ENCODE peak calls at places on chromosomes 5 and 9, in nine cellular contexts. W is transverse colon, H is HL-60, S is sigmoid colon, E is GM23338, F is HCT116, G is K562, C is stomach, B is endothelial cell of umbilical vein. V is an unnamed sample.

GRCh38 chr9:129084087-129084486 is 3.2 kb downstream of the DOLPP1 start:
- DNase-seq in G (no peak), F (no peak), C (no peak), W (peak), H (no peak), E (no peak), S (no peak), B (no peak), V (no peak)

GRCh38 chr5:116652903-116653302 is 78.3 kb upstream of the SEMA6A start:
- DNase-seq in G (no peak), C (no peak), W (no peak), S (no peak), F (no peak), E (peak), B (no peak), H (no peak), V (no peak)

GRCh38 chr5:179762781-179763176 is 30.2 kb downstream of the MAML1 start:
- DNase-seq in H (no peak), E (no peak), C (no peak), W (no peak), F (no peak), G (no peak), S (no peak), B (no peak), V (no peak)

GRCh38 chr5:159965031-159965837 is 43.7 kb upstream of the TTC1 start:
- DNase-seq in C (peak), H (peak), S (no peak), F (peak), W (peak), G (peak), E (peak), B (peak), V (no peak)

GRCh38 chr9:133920471-133920870 is 71.7 kb downstream of the VAV2 start:
- DNase-seq in H (no peak), S (no peak), W (no peak), F (no peak), C (no peak), G (no peak), E (no peak), B (no peak), V (no peak)

GRCh38 chr5:180294401-180294800 is 2.5 kb upstream of the MAPK9 start:
- DNase-seq in B (no peak), W (no peak), C (no peak), S (peak), G (no peak), F (no peak), H (peak), E (no peak), V (no peak)

GRCh38 chr5:68661237-68661636 is 432.6 kb upstream of the SLC30A5 start:
- DNase-seq in W (peak), E (peak), S (no peak), C (peak), H (no peak), G (peak), F (no peak), B (no peak), V (no peak)

GRCh38 chr9:2053883-2054845 is 39.0 kb downstream of the SMARCA2 start:
- DNase-seq in F (no peak), S (peak), B (peak), H (no peak), G (no peak), C (peak), E (no peak), W (peak), V (no peak)

GRCh38 chr9:120477534-120478001 is 102.4 kb downstream of the CDK5RAP2 start:
- DNase-seq in W (peak), E (peak), B (peak), H (peak), G (peak), S (peak), F (peak), C (peak), V (no peak)

GRCh38 chr5:72503888-72504491 is 3.2 kb downstream of the ZNF366 start:
- DNase-seq in E (no peak), F (no peak), C (no peak), S (no peak), H (peak), B (peak), G (peak), W (no peak), V (no peak)

GRCh38 chr9:136791466-136792276 is 527 bp downstream of the TMEM141 start:
- DNase-seq in H (peak), G (peak), W (peak), S (no peak), F (peak), C (peak), E (peak), B (peak), V (peak)

GRCh38 chr9:14750871-14751270 is 28.3 kb upstream of the CER1 start:
- DNase-seq in S (no peak), W (no peak), H (no peak), F (no peak), E (no peak), B (peak), C (no peak), G (no peak), V (no peak)

GRCh38 chr9:124280176-124280691 is 22.5 kb downstream of the NEK6 start:
- DNase-seq in H (no peak), W (no peak), F (no peak), E (no peak), C (no peak), G (no peak), S (no peak), B (peak), V (no peak)

GRCh38 chr5:112935675-112936074 is 13.6 kb upstream of the REEP5 start:
- DNase-seq in F (no peak), W (no peak), C (no peak), S (no peak), H (no peak), E (no peak), B (no peak), G (no peak), V (no peak)

GRCh38 chr9:33023661-33024060 is 1.4 kb upstream of the DNAJA1 start:
- DNase-seq in B (no peak), S (no peak), W (no peak), F (no peak), G (no peak), C (no peak), H (no peak), E (no peak), V (no peak)

GRCh38 chr9:33022755-33023154 is 2.3 kb upstream of the DNAJA1 start:
- DNase-seq in F (no peak), H (no peak), S (no peak), C (no peak), E (no peak), G (no peak), W (no peak), B (no peak), V (no peak)

GRCh38 chr9:33024966-33025571 is at the start of gene DNAJA1:
- DNase-seq in H (peak), W (peak), B (peak), S (peak), E (peak), G (peak), F (peak), C (peak), V (peak)

GRCh38 chr9:33024126-33024965 is 727 bp upstream of the DNAJA1 start:
- DNase-seq in W (peak), C (no peak), S (peak), E (no peak), H (peak), F (peak), G (no peak), B (no peak), V (no peak)

DNA sequence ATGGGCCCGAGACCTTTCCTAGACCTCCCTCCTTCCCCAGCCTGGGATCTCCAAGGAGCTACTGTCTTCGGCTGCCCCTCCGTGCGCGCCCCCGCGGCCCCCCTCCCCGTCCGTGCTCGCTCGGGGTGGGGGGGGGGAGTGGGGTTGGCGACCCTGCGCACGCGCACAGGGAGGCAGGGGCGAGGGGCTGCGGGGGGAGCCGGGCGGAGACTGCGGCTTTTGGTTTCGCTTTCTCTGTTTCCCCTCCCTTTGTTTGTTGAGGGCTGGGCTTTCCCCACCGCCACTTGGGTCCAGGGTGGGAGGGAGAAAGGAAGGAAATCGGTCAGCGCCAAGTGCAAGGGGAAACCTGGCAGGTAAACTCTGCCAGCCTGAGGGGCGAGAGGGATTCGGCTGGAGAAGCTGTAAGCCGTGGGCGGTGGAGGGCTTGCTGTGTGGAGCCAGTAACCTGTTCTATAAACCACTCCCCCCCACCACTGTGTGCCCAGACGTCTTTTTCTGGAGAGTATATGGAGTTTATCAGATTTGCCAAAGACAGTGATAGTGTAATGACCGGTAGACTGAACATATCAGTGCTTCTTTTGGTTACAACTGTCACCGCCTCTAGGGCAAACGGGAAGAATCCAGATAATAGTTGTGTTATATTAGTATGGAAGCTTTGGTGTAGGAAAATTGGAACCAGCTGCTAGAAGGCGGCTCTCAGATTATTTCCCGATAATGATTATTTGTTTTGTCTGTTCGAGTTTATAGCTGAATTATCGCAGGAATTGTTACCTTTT is 687 bp downstream of the DNAJA1 start:
- DNase-seq in C (peak), F (no peak), B (peak), W (peak), E (peak), S (peak), G (peak), H (peak), V (no peak)
- TF ChIP-seq POLR2AphosphoS5 in C (no peak), F (no peak), B (no peak), W (no peak), E (no peak), S (no peak), G (no peak), H (no peak), V (no peak)

GRCh38 chr9:34254966-34255825 is 73.9 kb downstream of the KIF24 start:
- DNase-seq in B (no peak), F (no peak), W (no peak), G (no peak), S (peak), E (no peak), H (no peak), C (peak), V (no peak)

GRCh38 chr9:34256987-34257585 is 72.0 kb downstream of the KIF24 start:
- DNase-seq in S (no peak), C (no peak), E (no peak), H (no peak), F (no peak), B (no peak), W (no peak), G (no peak), V (no peak)

GRCh38 chr9:34256104-34256503 is 73.0 kb downstream of the KIF24 start:
- DNase-seq in F (no peak), B (no peak), H (no peak), W (no peak), G (no peak), S (no peak), E (peak), C (no peak), V (no peak)

GRCh38 chr9:34262971-34263370 is 66.1 kb downstream of the KIF24 start:
- DNase-seq in C (no peak), B (no peak), E (no peak), G (no peak), W (no peak), F (no peak), H (no peak), S (no peak), V (no peak)

DNA sequence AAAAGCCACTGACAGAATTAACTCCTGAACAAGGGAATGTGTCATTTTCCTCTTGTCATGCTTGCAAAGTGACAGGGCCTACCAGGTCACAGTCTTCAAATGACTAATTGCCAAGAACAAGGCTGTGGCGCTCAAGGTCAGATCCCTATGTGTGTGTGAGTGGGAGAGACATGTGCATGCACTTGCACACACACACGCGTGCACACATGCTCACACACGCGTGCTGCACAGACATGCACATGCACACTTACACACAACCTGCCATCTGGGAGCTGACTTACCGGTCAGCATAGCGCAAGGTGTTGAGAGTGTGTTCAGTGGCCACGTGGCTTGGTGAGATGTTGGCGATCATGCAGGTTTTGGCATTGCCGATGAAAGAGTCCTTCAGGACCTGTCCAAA is 69.8 kb downstream of the KIF24 start:
- DNase-seq in C (no peak), S (no peak), B (no peak), F (no peak), H (no peak), W (no peak), G (no peak), E (no peak), V (no peak)
- TF ChIP-seq POLR2AphosphoS5 in C (no peak), S (no peak), B (no peak), F (no peak), H (no peak), W (no peak), G (no peak), E (no peak), V (no peak)

GRCh38 chr9:37551468-37551867 is 24.7 kb downstream of the FBXO10 start:
- DNase-seq in C (no peak), E (no peak), S (no peak), F (no peak), H (no peak), G (no peak), W (no peak), B (no peak), V (no peak)

GRCh38 chr9:37547328-37547878 is 28.8 kb downstream of the FBXO10 start:
- DNase-seq in C (no peak), W (no peak), F (no peak), S (no peak), B (no peak), H (no peak), G (no peak), E (no peak), V (no peak)

GRCh38 chr9:37550781-37551180 is 25.4 kb downstream of the FBXO10 start:
- DNase-seq in G (no peak), C (no peak), B (no peak), S (no peak), E (no peak), F (no peak), H (no peak), W (no peak), V (no peak)

GRCh38 chr9:37551888-37552287 is 24.3 kb downstream of the FBXO10 start:
- DNase-seq in W (no peak), C (no peak), B (no peak), E (no peak), S (no peak), G (no peak), F (no peak), H (no peak), V (no peak)

GRCh38 chr9:37549527-37549926 is 26.7 kb downstream of the FBXO10 start:
- DNase-seq in H (no peak), S (no peak), B (no peak), E (no peak), W (no peak), C (no peak), F (no peak), G (no peak), V (no peak)
- TF ChIP-seq POLR2AphosphoS5 in H (no peak), S (no peak), B (no peak), E (no peak), W (no peak), C (no peak), F (no peak), G (no peak), V (no peak)

GRCh38 chr5:110517396-110517795 is 209.1 kb downstream of the TMEM232 start:
- DNase-seq in W (no peak), H (no peak), E (peak), G (no peak), F (no peak), S (no peak), C (no peak), B (no peak), V (no peak)

GRCh38 chr5:110512266-110512665 is 214.2 kb downstream of the TMEM232 start:
- DNase-seq in B (no peak), F (no peak), E (no peak), W (no peak), C (no peak), G (no peak), H (no peak), S (no peak), V (no peak)

GRCh38 chr5:110510146-110510545 is 216.3 kb downstream of the TMEM232 start:
- DNase-seq in E (peak), S (no peak), C (no peak), G (no peak), H (no peak), W (no peak), B (no peak), F (no peak), V (no peak)

DNA sequence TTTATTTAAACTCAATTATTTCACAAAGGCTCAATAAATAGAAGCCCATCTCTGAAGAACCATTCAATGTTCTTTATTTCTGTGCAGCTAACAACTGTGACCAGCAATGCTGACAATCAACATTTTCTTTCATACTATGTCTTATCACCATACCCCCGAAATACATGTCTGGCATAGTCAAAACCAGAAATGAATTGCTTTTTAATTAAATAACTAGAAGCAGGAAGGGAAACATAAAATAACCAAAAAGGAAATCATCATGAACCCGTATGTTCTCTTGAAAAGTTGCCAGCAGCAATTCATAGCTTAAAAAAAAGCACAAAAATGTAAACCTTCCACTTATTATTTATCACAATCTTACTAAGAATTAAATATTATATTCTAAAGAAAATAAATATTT is 212.4 kb downstream of the TMEM232 start:
- DNase-seq in E (no peak), C (no peak), S (no peak), F (no peak), W (no peak), B (no peak), H (no peak), G (no peak), V (no peak)
- TF ChIP-seq POLR2AphosphoS5 in E (no peak), C (no peak), S (no peak), F (no peak), W (no peak), B (no peak), H (no peak), G (no peak), V (no peak)

DNA sequence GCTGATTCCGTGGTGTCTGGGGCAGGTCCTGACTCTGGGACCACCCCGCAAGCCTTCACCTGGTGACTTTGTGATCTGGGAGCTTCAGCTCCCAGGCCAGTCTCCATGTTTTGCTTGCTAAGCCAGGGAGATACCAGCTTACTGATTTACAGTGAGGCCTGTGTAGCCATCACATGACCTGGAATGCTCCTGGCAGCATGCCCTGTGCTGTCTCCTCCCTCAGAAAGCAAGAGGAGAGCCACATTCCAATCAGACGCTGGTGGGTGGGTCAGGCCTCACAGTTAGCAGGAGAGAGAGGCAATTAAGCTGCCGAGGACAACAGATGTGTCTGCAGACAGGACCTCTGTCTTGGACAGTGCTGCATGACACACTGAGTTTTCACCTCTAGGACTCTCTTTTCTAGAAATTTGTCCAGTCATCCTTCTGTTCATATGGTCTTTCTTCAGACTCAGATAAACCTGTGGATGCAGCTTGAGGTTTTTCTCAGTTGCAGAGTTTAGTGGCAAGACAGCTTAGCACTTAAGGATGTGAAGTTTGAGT is 24.4 kb upstream of the GRPEL2 start:
- DNase-seq in F (peak), E (peak), S (peak), H (no peak), G (peak), C (peak), W (peak), B (peak), V (peak)
- TF ChIP-seq POLR2AphosphoS5 in F (peak), E (no peak), S (peak), H (no peak), G (peak), C (peak), W (peak), B (no peak), V (no peak)

V was measured in breast epithelium.